ENCODE peak calls at places on chromosomes 13 and 19, in four cellular contexts. P is SK-N-SH, Z is GM12878, S is HepG2. R is an unnamed sample.

GRCh38 chr19:41335467-41335866 is 18.3 kb downstream of the TGFB1 start:
- DNase-seq in P (no peak), Z (no peak), S (no peak), R (no peak)

GRCh38 chr19:18373407-18373891 is 12.5 kb upstream of the GDF15 start:
- DNase-seq in P (no peak), Z (no peak), S (no peak), R (no peak)

GRCh38 chr13:31927219-31927653 is 104.3 kb upstream of the FRY start:
- DNase-seq in P (no peak), Z (no peak), S (peak; percentile 19), R (no peak)

GRCh38 chr19:1254530-1255185 is 6.3 kb downstream of the MIDN start:
- DNase-seq in P (no peak), Z (no peak), S (no peak), R (no peak)

GRCh38 chr13:66076417-66076816 is 1153.7 kb downstream of the PCDH9 start:
- DNase-seq in P (no peak), Z (no peak), S (no peak), R (no peak)

GRCh38 chr19:50835103-50835784 is 1.9 kb upstream of the KLK15 start:
- DNase-seq in P (peak; percentile 54), Z (no peak), S (no peak), R (no peak)

GRCh38 chr19:9709305-9709704 is 34.4 kb upstream of the ZNF562 start:
- DNase-seq in P (no peak), Z (no peak), S (no peak), R (no peak)

GRCh38 chr13:62119739-62120700 is 704.4 kb upstream of the PCDH20 start:
- DNase-seq in P (peak; percentile 17), Z (no peak), S (no peak), R (no peak)

GRCh38 chr19:53864308-53864836 is 3.3 kb upstream of the MYADM start:
- DNase-seq in P (no peak), Z (no peak), S (peak; percentile 99), R (no peak)

GRCh38 chr13:94389544-94390351 is 89.7 kb downstream of the DCT start:
- DNase-seq in P (no peak), Z (no peak), S (no peak), R (no peak)

GRCh38 chr13:110664673-110665072 is 41.2 kb downstream of the CARS2 start:
- DNase-seq in P (no peak), Z (no peak), S (no peak), R (no peak)

GRCh38 chr19:15684828-15685227 is 11.9 kb downstream of the CYP4F12 start:
- DNase-seq in P (no peak), Z (no peak), S (no peak), R (peak; percentile 40)

GRCh38 chr13:96041326-96042092 is 11.7 kb downstream of the UGGT2 start:
- DNase-seq in P (no peak), Z (no peak), S (peak; percentile 4), R (no peak)

GRCh38 chr19:3699741-3700241 is 477 bp downstream of the PIP5K1C start:
- DNase-seq in P (peak; percentile 75), Z (no peak), S (no peak), R (no peak)

GRCh38 chr13:105848494-105848893 is 687.0 kb downstream of the EFNB2 start:
- DNase-seq in P (peak; percentile 28), Z (no peak), S (no peak), R (no peak)

GRCh38 chr13:80199585-80200292 is 141.2 kb downstream of the SPRY2 start:
- DNase-seq in P (no peak), Z (no peak), S (no peak), R (no peak)

DNA sequence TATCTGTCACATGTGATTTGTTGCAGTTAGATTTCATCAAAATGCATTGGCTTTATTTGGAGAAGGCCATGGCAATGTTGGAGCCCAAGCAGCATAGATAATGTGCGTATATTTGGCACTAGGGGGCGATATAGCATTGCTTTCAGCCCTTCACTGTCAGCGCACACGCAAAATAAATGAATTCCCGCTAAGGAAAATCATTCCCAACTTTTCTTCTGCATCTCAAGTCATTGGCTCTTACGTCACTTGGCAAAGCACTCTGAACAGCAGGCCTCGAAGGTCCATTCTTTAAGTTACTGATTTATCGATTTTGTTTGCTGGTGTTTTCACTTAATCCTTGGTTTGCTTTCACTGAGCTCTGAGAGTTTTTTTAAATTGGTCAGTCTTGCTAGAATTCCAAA is 97.9 kb upstream of the IPO5 start:
- DNase-seq in P (peak; percentile 62), Z (peak; percentile 13), S (peak; percentile 55), R (peak; percentile 54)
- TF ChIP-seq NFIC in P (no peak), Z (no peak), S (no peak), R (no peak)

GRCh38 chr19:14073925-14074838 is 1.6 kb downstream of the MISP3 start:
- DNase-seq in P (peak; percentile 67), Z (no peak), S (no peak), R (peak; percentile 61)
- TF ChIP-seq NFIC in P (no peak), Z (no peak), S (no peak), R (no peak)

DNA sequence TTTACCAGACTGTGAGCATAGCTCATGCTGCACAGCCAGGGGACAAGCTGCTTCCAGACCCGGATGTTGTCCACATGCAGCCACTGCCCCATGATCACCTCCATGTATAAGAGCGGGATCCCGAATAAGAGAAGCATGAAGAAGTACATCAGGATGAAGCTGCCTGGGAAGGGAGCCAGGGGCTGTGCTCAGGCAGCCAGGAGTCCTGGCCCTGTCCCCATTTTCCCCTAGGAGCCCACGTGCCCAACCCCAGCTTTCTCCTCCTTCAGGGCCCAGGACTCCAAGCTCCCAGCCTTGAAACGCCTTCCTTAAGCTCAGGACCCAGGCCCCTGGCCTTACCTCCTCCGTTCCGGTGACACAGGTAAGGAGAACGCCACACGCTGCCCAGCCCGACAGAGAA is 69.3 kb downstream of the SLC6A16 start:
- DNase-seq in P (no peak), Z (no peak), S (no peak), R (no peak)
- TF ChIP-seq NFIC in P (no peak), Z (no peak), S (no peak), R (no peak)

GRCh38 chr13:103312467-103312866 is 246.2 kb upstream of the SLC10A2 start:
- DNase-seq in P (no peak), Z (no peak), S (no peak), R (no peak)

GRCh38 chr13:103315701-103316100 is 249.5 kb upstream of the SLC10A2 start:
- DNase-seq in P (no peak), Z (no peak), S (no peak), R (no peak)
- TF ChIP-seq NFIC in P (no peak), Z (no peak), S (no peak), R (no peak)

DNA sequence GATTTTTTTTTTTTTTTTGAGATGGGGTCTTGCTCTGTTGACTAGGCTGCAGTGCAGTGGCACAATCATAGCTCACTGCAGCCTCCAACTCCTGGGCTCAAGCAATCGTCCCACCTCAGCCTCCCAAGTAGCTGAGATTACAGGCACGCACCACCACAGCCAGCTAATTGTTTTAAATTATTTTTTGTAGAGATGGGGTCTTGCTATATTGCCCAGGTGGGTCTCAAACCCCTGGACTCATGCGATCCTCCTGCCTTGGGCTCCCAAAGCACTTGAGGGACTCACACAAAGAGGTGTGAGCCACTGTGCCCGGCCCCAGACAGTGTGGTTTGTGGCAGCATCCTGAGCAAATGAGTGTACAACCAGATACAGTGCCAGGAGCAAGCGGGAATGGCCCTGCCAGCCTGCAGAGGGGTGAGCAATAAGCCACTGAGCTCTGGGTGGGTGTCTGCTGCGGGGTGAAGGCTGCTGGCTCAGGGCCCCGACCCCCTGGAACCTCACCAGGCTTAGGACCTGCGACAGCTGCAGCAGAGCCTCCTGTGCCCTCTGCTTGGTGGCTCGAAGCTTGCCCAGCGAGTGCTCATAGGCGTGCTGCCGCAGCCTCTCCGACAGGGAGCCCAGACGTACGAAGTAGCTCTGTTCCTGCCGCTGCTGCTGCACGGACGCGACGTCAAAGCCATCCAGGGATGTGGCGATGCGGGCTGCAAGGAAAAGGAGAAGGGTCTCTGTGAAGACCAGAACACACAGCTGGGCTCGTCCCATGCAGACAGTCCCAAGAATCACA is 15.9 kb upstream of the TICAM1 start:
- DNase-seq in P (no peak), Z (no peak), S (no peak), R (no peak)
- TF ChIP-seq NFIC in P (no peak), Z (no peak), S (no peak), R (no peak)